ENCODE peak calls at places on chromosomes 3 and 15, in five cellular contexts. P is psoas muscle, X is NAMALWA, O is HT1080, S is NCI-H82. A is an unnamed sample.

GRCh38 chr3:125087768-125088391 is 32.1 kb upstream of the HEG1 start:
- DNase-seq in P (no peak), X (no peak), O (peak), S (peak), A (no peak)

GRCh38 chr15:85047271-85047948 is 65.8 kb downstream of the PDE8A start:
- DNase-seq in P (no peak), X (peak), O (peak), S (peak), A (peak)

GRCh38 chr15:62455441-62455921 is 290.4 kb upstream of the C2CD4B start:
- DNase-seq in P (no peak), X (no peak), O (peak), S (no peak), A (no peak)

GRCh38 chr3:160719710-160720109 is 36.3 kb upstream of the PPM1L start:
- DNase-seq in P (no peak), X (no peak), O (no peak), S (no peak), A (no peak)

GRCh38 chr3:129344540-129345220 is 66.0 kb downstream of the HMCES start:
- DNase-seq in P (no peak), X (no peak), O (no peak), S (no peak), A (no peak)

GRCh38 chr3:9102240-9102841 is 139.1 kb upstream of the RAD18 start:
- DNase-seq in P (no peak), X (no peak), O (no peak), S (no peak), A (no peak)

GRCh38 chr3:185400340-185400667 is 37.4 kb downstream of the MAP3K13 start:
- DNase-seq in P (no peak), X (no peak), O (peak), S (no peak), A (no peak)

GRCh38 chr3:189167027-189167766 is 4.6 kb upstream of the TPRG1 start:
- DNase-seq in P (no peak), X (no peak), O (peak), S (no peak), A (no peak)

GRCh38 chr3:46701211-46701939 is at the start of gene TMIE:
- DNase-seq in P (peak), X (no peak), O (no peak), S (peak), A (peak)

A was measured in adrenal gland.